ENCODE peak calls at places on chromosomes 12 and 14, in seven cellular contexts. X, S, L, P, Y, B and H are unnamed samples.

GRCh38 chr12:100716949-100717732 is 77.4 kb upstream of the ANO4 start:
- DNase-seq in X (no peak), S (no peak), L (no peak), P (peak), Y (no peak), B (peak), H (no peak)

GRCh38 chr14:83520837-83521236 is 1987.2 kb upstream of the SEL1L start:
- DNase-seq in X (no peak), S (no peak), L (no peak), P (peak), Y (no peak), B (no peak), H (no peak)

GRCh38 chr12:71399197-71399596 is 40.4 kb upstream of the LGR5 start:
- DNase-seq in X (no peak), S (no peak), L (no peak), P (no peak), Y (no peak), B (no peak), H (no peak)

GRCh38 chr12:71475280-71475679 is 35.7 kb downstream of the LGR5 start:
- DNase-seq in X (no peak), S (no peak), L (no peak), P (no peak), Y (no peak), B (no peak), H (no peak)

GRCh38 chr14:69335421-69335820 is 62.7 kb downstream of the ERH start:
- DNase-seq in X (no peak), S (no peak), L (no peak), P (no peak), Y (no peak), B (no peak), H (no peak)

GRCh38 chr12:45435945-45436710 is 220.2 kb downstream of the ANO6 start:
- DNase-seq in X (no peak), S (no peak), L (no peak), P (no peak), Y (no peak), B (no peak), H (no peak)

GRCh38 chr12:58414398-58414871 is 473.1 kb downstream of the ATP23 start:
- DNase-seq in X (no peak), S (no peak), L (no peak), P (no peak), Y (no peak), B (no peak), H (no peak)

GRCh38 chr12:83097656-83098055 is 410.9 kb downstream of the TMTC2 start:
- DNase-seq in X (peak), S (no peak), L (no peak), P (no peak), Y (no peak), B (no peak), H (no peak)

GRCh38 chr12:56462565-56462964 is 5.8 kb upstream of the SPRYD4 start:
- DNase-seq in X (no peak), S (no peak), L (no peak), P (no peak), Y (no peak), B (no peak), H (no peak)

GRCh38 chr12:87967871-87968270 is 61.3 kb downstream of the C12orf50 start:
- DNase-seq in X (no peak), S (no peak), L (no peak), P (no peak), Y (no peak), B (no peak), H (no peak)

GRCh38 chr14:94101748-94102147 is 8.8 kb upstream of the IFI27 start:
- DNase-seq in X (no peak), S (no peak), L (no peak), P (no peak), Y (no peak), B (no peak), H (no peak)

GRCh38 chr12:31362759-31363415 is 36.9 kb upstream of the SINHCAF start:
- DNase-seq in X (no peak), S (peak), L (peak), P (no peak), Y (peak), B (peak), H (no peak)

GRCh38 chr12:10227648-10228047 is 15.0 kb downstream of the GABARAPL1 start:
- DNase-seq in X (no peak), S (no peak), L (no peak), P (no peak), Y (no peak), B (no peak), H (no peak)

GRCh38 chr12:25187781-25188180 is 7.2 kb downstream of the DNAI7 start:
- DNase-seq in X (no peak), S (no peak), L (no peak), P (no peak), Y (no peak), B (no peak), H (no peak)

DNA sequence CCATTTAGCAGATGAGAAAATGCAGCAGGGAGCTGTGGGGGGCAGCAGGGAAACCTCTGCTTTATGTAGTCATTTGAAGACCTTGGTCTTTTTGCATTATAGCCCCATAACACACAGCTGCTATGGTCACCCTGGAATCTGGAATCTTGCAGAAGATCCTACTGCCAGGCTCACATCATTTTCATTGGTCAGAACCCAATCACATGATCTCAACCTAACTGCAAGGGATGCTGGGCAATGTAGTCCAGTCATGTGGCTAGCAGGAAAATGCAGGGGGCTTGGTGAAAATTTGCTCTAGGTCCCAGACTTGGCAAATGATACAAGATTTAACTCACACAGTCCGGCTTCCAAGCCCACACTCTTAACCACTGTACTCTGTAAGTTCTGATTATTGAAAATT is 1028.7 kb downstream of the AACS start:
- DNase-seq in X (no peak), S (no peak), L (peak), P (peak), Y (no peak), B (peak), H (no peak)
- TF ChIP-seq JUND in X (no peak), S (no peak), L (no peak), P (no peak), Y (no peak), B (no peak), H (no peak)

DNA sequence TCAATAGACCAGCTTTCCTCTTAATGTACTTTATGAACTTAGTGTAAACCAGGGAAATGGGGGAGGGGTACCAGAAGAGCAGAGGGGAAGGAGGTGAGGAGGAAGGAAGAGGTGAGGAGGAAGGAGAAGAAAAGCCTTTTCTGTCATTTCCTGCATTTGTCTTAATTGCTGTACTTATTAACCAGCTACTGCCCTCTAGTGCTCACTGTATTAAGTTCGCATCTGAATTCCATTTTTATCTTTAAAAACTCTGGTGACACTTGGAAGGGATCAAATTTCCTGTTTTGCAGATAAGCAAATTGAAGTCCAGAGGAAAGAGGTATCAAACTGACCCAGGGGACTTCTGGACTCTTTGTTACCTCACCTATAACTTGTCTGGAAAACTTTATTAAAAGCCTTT is 22.2 kb downstream of the MANSC1 start:
- DNase-seq in X (no peak), S (peak), L (peak), P (peak), Y (peak), B (no peak), H (peak)
- TF ChIP-seq JUND in X (no peak), S (no peak), L (no peak), P (no peak), Y (no peak), B (no peak), H (no peak)

GRCh38 chr12:59736786-59737185 is 141.0 kb downstream of the SLC16A7 start:
- DNase-seq in X (no peak), S (no peak), L (no peak), P (no peak), Y (no peak), B (no peak), H (no peak)

GRCh38 chr12:59733200-59733599 is 137.4 kb downstream of the SLC16A7 start:
- DNase-seq in X (no peak), S (no peak), L (no peak), P (no peak), Y (no peak), B (no peak), H (no peak)

GRCh38 chr12:59736359-59736758 is 140.5 kb downstream of the SLC16A7 start:
- DNase-seq in X (no peak), S (no peak), L (no peak), P (no peak), Y (no peak), B (no peak), H (no peak)

GRCh38 chr12:59737725-59738463 is 142.1 kb downstream of the SLC16A7 start:
- DNase-seq in X (no peak), S (no peak), L (no peak), P (no peak), Y (no peak), B (no peak), H (no peak)

GRCh38 chr12:59734371-59734770 is 138.5 kb downstream of the SLC16A7 start:
- DNase-seq in X (no peak), S (no peak), L (no peak), P (no peak), Y (no peak), B (no peak), H (no peak)
- TF ChIP-seq JUND in X (no peak), S (no peak), L (no peak), P (no peak), Y (no peak), B (no peak), H (no peak)

GRCh38 chr14:42909659-42910058 is 1303.0 kb downstream of the LRFN5 start:
- DNase-seq in X (no peak), S (no peak), L (no peak), P (no peak), Y (no peak), B (no peak), H (no peak)

DNA sequence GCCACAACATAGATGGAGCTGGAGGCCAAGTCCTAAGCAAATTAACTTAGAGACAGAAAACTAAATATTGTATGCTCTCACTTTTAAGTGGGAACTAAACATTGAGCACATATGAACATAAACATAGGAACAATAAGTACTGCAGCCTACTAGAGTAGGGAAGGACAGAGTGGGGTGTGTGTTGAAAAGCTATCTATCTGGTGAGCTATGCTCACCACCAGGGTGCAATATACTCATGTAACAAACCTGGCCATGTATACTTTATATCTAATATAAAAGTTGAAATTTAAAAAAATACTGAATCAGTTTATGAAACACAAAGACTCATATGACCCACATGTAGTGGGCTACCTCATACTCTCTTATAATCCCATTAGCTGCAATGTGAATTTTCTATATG is 1305.0 kb downstream of the LRFN5 start:
- DNase-seq in X (no peak), S (no peak), L (no peak), P (no peak), Y (no peak), B (no peak), H (no peak)
- TF ChIP-seq JUND in X (no peak), S (no peak), L (no peak), P (no peak), Y (no peak), B (no peak), H (no peak)

DNA sequence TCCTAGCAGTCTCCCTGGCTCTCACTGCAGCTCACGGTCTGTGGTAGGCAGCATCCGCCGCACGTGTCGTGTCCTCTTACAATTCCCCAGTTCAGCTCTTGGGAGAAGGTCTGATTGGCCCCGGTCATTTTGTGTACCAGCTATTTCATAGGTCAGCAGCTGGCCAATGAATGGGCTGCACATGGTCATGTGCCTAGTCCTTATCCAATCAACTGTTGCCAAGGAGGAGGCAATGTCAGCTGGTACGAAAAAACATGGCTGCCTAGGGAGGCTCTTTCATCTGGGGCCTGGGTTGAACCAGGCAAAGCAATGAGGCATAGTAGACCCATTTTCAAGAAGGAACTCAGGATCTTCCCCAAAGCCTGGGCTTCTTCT is 46.1 kb downstream of the RNFT2 start:
- DNase-seq in X (no peak), S (no peak), L (peak), P (peak), Y (no peak), B (no peak), H (peak)
- TF ChIP-seq JUND in X (no peak), S (no peak), L (no peak), P (no peak), Y (no peak), B (no peak), H (no peak)